ENCODE peak calls at places on chromosome 14, in seven cellular contexts. P is aorta; F is body of pancreas; L is stimulated activated CD4-positive, alpha-beta T cell treated with anti-CD3 and anti-CD28 coated beads, Interleukin-15, amount 100 ng/mL, for 1 hour; H is hypothalamus; W is GM12865; I is G401. A is an unnamed sample.
A peak's percentile ranks its signal among the peaks of the same experiment; 100 is the strongest.

GRCh38 chr14:73616831-73617230 is 4.5 kb downstream of the ACOT6 start:
- DNase-seq in P (no peak), F (no peak), L (no peak), H (no peak), W (no peak), I (no peak), A (no peak)

GRCh38 chr14:64870160-64870559 is 9.5 kb downstream of the SPTB start:
- DNase-seq in P (no peak), F (no peak), L (no peak), H (no peak), W (no peak), I (no peak), A (no peak)

GRCh38 chr14:102683399-102684275 is 91.2 kb downstream of the RCOR1 start:
- DNase-seq in P (no peak), F (peak; percentile 40), L (no peak), H (no peak), W (no peak), I (no peak), A (no peak)

GRCh38 chr14:68730811-68731425 is 61.9 kb downstream of the ZFP36L1 start:
- DNase-seq in P (no peak), F (no peak), L (no peak), H (peak; percentile 76), W (no peak), I (peak; percentile 15), A (no peak)

GRCh38 chr14:74973003-74973614 is 17.7 kb upstream of the PGF start:
- DNase-seq in P (peak; percentile 79), F (peak; percentile 27), L (no peak), H (no peak), W (peak; percentile 24), I (no peak), A (no peak)

GRCh38 chr14:104343294-104343625 is 204.9 kb downstream of the KIF26A start:
- DNase-seq in P (no peak), F (no peak), L (no peak), H (no peak), W (no peak), I (no peak), A (no peak)

GRCh38 chr14:35220027-35220676 is 72.0 kb upstream of the PSMA6 start:
- DNase-seq in P (no peak), F (no peak), L (no peak), H (no peak), W (no peak), I (no peak), A (no peak)

GRCh38 chr14:29821665-29822429 is 105.8 kb downstream of the PRKD1 start:
- DNase-seq in P (no peak), F (no peak), L (no peak), H (no peak), W (no peak), I (no peak), A (no peak)

GRCh38 chr14:24439830-24440605 is 2.6 kb downstream of the SDR39U1 start:
- DNase-seq in P (no peak), F (no peak), L (no peak), H (no peak), W (no peak), I (peak; percentile 3), A (peak; percentile 74)

GRCh38 chr14:21987937-21988336 is 314.3 kb upstream of the OR4E1 start:
- DNase-seq in P (no peak), F (no peak), L (no peak), H (no peak), W (peak; percentile 8), I (peak; percentile 5), A (no peak)

GRCh38 chr14:105067140-105067968 is 2.1 kb upstream of the GPR132 start:
- DNase-seq in P (no peak), F (no peak), L (peak; percentile 36), H (no peak), W (peak; percentile 86), I (no peak), A (no peak)

GRCh38 chr14:65915125-65915524 is 502.6 kb downstream of the FUT8 start:
- DNase-seq in P (no peak), F (no peak), L (no peak), H (no peak), W (no peak), I (no peak), A (no peak)

GRCh38 chr14:74697543-74697942 is 15.3 kb downstream of the AREL1 start:
- DNase-seq in P (no peak), F (no peak), L (no peak), H (no peak), W (no peak), I (no peak), A (no peak)

GRCh38 chr14:53501361-53502320 is 348.5 kb upstream of the DDHD1 start:
- DNase-seq in P (no peak), F (no peak), L (no peak), H (no peak), W (no peak), I (no peak), A (no peak)

GRCh38 chr14:100810435-100810834 is 15.5 kb upstream of the MEG3 start:
- DNase-seq in P (no peak), F (no peak), L (no peak), H (no peak), W (no peak), I (no peak), A (no peak)

GRCh38 chr14:68395585-68395984 is 397.3 kb downstream of the ZFP36L1 start:
- DNase-seq in P (no peak), F (no peak), L (no peak), H (no peak), W (no peak), I (no peak), A (no peak)

GRCh38 chr14:24436355-24437019 is 6.1 kb downstream of the SDR39U1 start:
- DNase-seq in P (no peak), F (peak; percentile 54), L (no peak), H (peak; percentile 35), W (peak; percentile 71), I (peak; percentile 90), A (peak; percentile 93)

GRCh38 chr14:52052289-52052943 is 16.4 kb downstream of the NID2 start:
- DNase-seq in P (no peak), F (no peak), L (no peak), H (no peak), W (no peak), I (no peak), A (peak; percentile 92)

GRCh38 chr14:52429451-52429850 is 115.3 kb downstream of the PTGER2 start:
- DNase-seq in P (no peak), F (no peak), L (no peak), H (no peak), W (no peak), I (no peak), A (no peak)

GRCh38 chr14:100711117-100711462 is 15.6 kb upstream of the DLK1 start:
- DNase-seq in P (no peak), F (peak; percentile 77), L (no peak), H (no peak), W (no peak), I (no peak), A (no peak)

GRCh38 chr14:61321385-61322010 is at the start of gene PRKCH:
- DNase-seq in P (peak; percentile 89), F (peak; percentile 86), L (peak; percentile 70), H (no peak), W (peak; percentile 88), I (no peak), A (no peak)

GRCh38 chr14:93306844-93307243 is 26.0 kb downstream of the BTBD7 start:
- DNase-seq in P (no peak), F (no peak), L (no peak), H (no peak), W (no peak), I (no peak), A (no peak)

GRCh38 chr14:23481992-23482813 is 12.7 kb downstream of the NGDN start:
- DNase-seq in P (no peak), F (no peak), L (no peak), H (no peak), W (no peak), I (peak; percentile 84), A (no peak)

GRCh38 chr14:20782280-20782890 is 1.3 kb downstream of the RNASE6 start:
- DNase-seq in P (no peak), F (no peak), L (no peak), H (no peak), W (peak; percentile 64), I (no peak), A (no peak)

GRCh38 chr14:92185559-92185958 is 63.8 kb downstream of the CPSF2 start:
- DNase-seq in P (no peak), F (no peak), L (no peak), H (no peak), W (no peak), I (no peak), A (no peak)

GRCh38 chr14:75514673-75515630 is 7.3 kb upstream of the BATF start:
- DNase-seq in P (peak; percentile 80), F (peak; percentile 25), L (peak; percentile 24), H (no peak), W (peak; percentile 90), I (no peak), A (peak; percentile 92)

GRCh38 chr14:76203086-76204001 is 51.6 kb downstream of the GPATCH2L start:
- DNase-seq in P (peak; percentile 59), F (no peak), L (no peak), H (no peak), W (peak; percentile 88), I (no peak), A (no peak)

GRCh38 chr14:50400461-50400860 is 3.8 kb upstream of the CDKL1 start:
- DNase-seq in P (no peak), F (no peak), L (no peak), H (no peak), W (no peak), I (no peak), A (no peak)

GRCh38 chr14:67166450-67166853 is 22.8 kb upstream of the GARIN2 start:
- DNase-seq in P (no peak), F (peak; percentile 61), L (no peak), H (no peak), W (peak; percentile 56), I (peak; percentile 44), A (no peak)

GRCh38 chr14:64919618-64920017 is 5.4 kb downstream of the CHURC1 start:
- DNase-seq in P (no peak), F (no peak), L (no peak), H (no peak), W (no peak), I (no peak), A (no peak)

GRCh38 chr14:87121716-87122115 is 871.3 kb downstream of the GALC start:
- DNase-seq in P (no peak), F (no peak), L (no peak), H (no peak), W (no peak), I (no peak), A (no peak)

GRCh38 chr14:81868172-81868571 is 334.5 kb upstream of the SEL1L start:
- DNase-seq in P (no peak), F (no peak), L (no peak), H (no peak), W (no peak), I (no peak), A (no peak)

GRCh38 chr14:68958553-68958952 is 20.5 kb downstream of the ACTN1 start:
- DNase-seq in P (no peak), F (no peak), L (no peak), H (no peak), W (no peak), I (no peak), A (no peak)

GRCh38 chr14:99230271-99231141 is 41.5 kb downstream of the BCL11B start:
- DNase-seq in P (no peak), F (no peak), L (peak; percentile 63), H (no peak), W (no peak), I (no peak), A (no peak)

GRCh38 chr14:74491952-74492351 is 1.2 kb downstream of the NPC2 start:
- DNase-seq in P (no peak), F (no peak), L (no peak), H (no peak), W (peak; percentile 69), I (peak; percentile 56), A (no peak)

GRCh38 chr14:103711516-103712431 is 3.5 kb downstream of the XRCC3 start:
- DNase-seq in P (peak; percentile 89), F (peak; percentile 46), L (no peak), H (peak; percentile 79), W (no peak), I (peak; percentile 86), A (no peak)

A was measured in esophagus muscularis mucosa.